ENCODE peak calls at places on chromosomes 16 and 17, in five cellular contexts. N is mesendoderm, S is fibroblast of lung, P is GM23248, T is hepatocyte. G is an unnamed sample.

GRCh38 chr17:81401727-81402529 is 6.7 kb downstream of the BAHCC1 start:
- DNase-seq in P (no peak), S (peak), N (peak), T (no peak), G (peak)

GRCh38 chr16:18834873-18835272 is 33.5 kb upstream of the ARL6IP1 start:
- DNase-seq in T (no peak), P (no peak), N (no peak), S (no peak), G (no peak)

GRCh38 chr17:64778367-64779290 is 116.5 kb upstream of the SMURF2 start:
- DNase-seq in T (peak), S (peak), P (peak), N (peak), G (peak)

GRCh38 chr16:17351471-17352045 is 119.2 kb downstream of the XYLT1 start:
- DNase-seq in N (no peak), P (no peak), S (no peak), T (no peak), G (no peak)

GRCh38 chr17:65559483-65559801 is 2.0 kb downstream of the AXIN2 start:
- DNase-seq in P (peak), N (no peak), T (no peak), S (peak), G (peak)

GRCh38 chr16:87437911-87438610 is 45.9 kb downstream of the MAP1LC3B start:
- DNase-seq in T (no peak), S (no peak), P (no peak), N (no peak), G (peak)

GRCh38 chr16:77322757-77323156 is 112.1 kb downstream of the ADAMTS18 start:
- DNase-seq in S (no peak), T (no peak), P (no peak), N (no peak), G (no peak)

GRCh38 chr17:69448431-69449102 is 34.1 kb downstream of the MAP2K6 start:
- DNase-seq in S (peak), T (no peak), N (peak), P (no peak), G (no peak)

GRCh38 chr17:78366109-78366848 is 6.4 kb upstream of the SOCS3 start:
- DNase-seq in S (no peak), N (peak), P (no peak), T (no peak), G (peak)

GRCh38 chr16:3029499-3030127 is 5.8 kb downstream of the THOC6 start:
- DNase-seq in S (peak), N (no peak), P (peak), T (peak), G (peak)

GRCh38 chr17:9987779-9988585 is 82.9 kb upstream of the RCVRN start:
- DNase-seq in P (peak), T (peak), N (peak), S (peak), G (no peak)

GRCh38 chr16:53924311-53924860 is 220.4 kb downstream of the FTO start:
- DNase-seq in T (peak), N (peak), P (no peak), S (no peak), G (no peak)

GRCh38 chr17:80857721-80858171 is 133.9 kb upstream of the CHMP6 start:
- DNase-seq in P (no peak), S (no peak), N (no peak), T (no peak), G (peak)

GRCh38 chr17:67311551-67311950 is 54.8 kb downstream of the PSMD12 start:
- DNase-seq in T (no peak), S (no peak), P (no peak), N (no peak), G (no peak)

GRCh38 chr17:19579867-19580565 is 46.4 kb downstream of the SLC47A1 start:
- DNase-seq in S (peak), P (peak), T (no peak), N (peak), G (peak)

GRCh38 chr17:61410555-61411089 is 11.0 kb downstream of the TBX2 start:
- DNase-seq in P (peak), S (peak), T (peak), N (peak), G (peak)

GRCh38 chr17:80481284-80482057 is 5.1 kb upstream of the NPTX1 start:
- DNase-seq in S (no peak), N (no peak), T (peak), P (no peak), G (peak)

GRCh38 chr16:3101018-3101840 is 2.1 kb upstream of the ZSCAN10 start:
- DNase-seq in P (peak), S (no peak), T (peak), N (peak), G (peak)

GRCh38 chr16:57882797-57883196 is 80.5 kb upstream of the KIFC3 start:
- DNase-seq in N (peak), P (peak), T (no peak), S (peak), G (peak)

GRCh38 chr16:78300469-78300868 is 201.0 kb downstream of the WWOX start:
- DNase-seq in N (no peak), P (no peak), T (no peak), S (no peak), G (no peak)

GRCh38 chr16:20051611-20052010 is 22.1 kb downstream of the GPR139 start:
- DNase-seq in S (no peak), T (no peak), P (no peak), N (no peak), G (no peak)

GRCh38 chr16:21991621-21992020 is 9.3 kb downstream of the PDZD9 start:
- DNase-seq in N (no peak), S (no peak), T (no peak), P (no peak), G (no peak)

GRCh38 chr17:50864747-50865059 is 1.5 kb downstream of the TOB1 start:
- DNase-seq in N (no peak), S (no peak), T (no peak), P (no peak), G (no peak)

GRCh38 chr16:29877266-29877961 is 14.4 kb upstream of the CDIPT start:
- DNase-seq in T (peak), P (peak), S (peak), N (peak), G (peak)

DNA sequence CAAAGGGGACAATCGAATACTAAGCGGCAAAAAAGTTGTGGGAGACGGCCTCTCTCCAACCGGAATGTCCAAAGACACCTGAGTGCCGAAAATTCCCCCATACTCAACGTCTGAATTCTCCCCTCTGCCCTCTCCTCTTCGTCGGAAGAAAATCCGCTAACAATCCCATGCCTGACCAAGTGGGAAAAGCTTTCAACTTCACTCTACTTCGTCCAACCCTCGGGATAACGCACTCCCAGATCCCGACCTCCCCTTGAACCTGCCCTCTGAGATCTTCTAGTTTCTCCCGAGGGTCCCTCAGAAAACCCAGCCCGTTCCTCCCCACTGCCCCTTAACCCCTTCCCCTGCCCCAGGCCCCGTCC is 960 bp downstream of the AMFR start:
- DNase-seq in S (peak), T (no peak), P (peak), N (peak), G (no peak)
- H3K27ac ChIP-seq in S (peak), T (peak), P (peak), N (peak), G (peak)

DNA sequence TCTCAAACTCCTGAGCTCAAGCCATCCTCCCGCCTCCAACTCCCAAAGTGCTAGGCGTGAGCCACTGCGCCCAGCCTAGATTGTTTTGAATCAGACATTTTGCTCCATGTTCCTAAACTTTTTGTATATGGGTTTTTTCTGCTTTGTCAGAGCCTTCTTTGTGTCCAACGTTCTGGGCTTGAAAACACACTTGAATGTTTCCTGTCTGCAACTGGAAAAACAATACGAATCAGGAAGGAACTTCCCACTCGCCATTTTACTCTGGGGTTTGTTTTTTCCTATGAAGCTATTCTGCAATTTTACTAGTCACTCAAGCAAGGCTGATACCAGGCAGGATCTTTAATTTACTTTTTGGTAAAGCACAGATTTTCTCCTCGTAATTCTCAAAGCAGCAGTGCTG is 31.6 kb downstream of the ARHGAP17 start:
- DNase-seq in P (no peak), S (no peak), T (no peak), N (no peak), G (no peak)
- H3K4me2 ChIP-seq in P (no peak), S (no peak), T (no peak), N (no peak), G (no peak)

GRCh38 chr16:71288570-71288889 is 672 bp downstream of the CMTR2 start:
- DNase-seq in P (peak), S (peak), N (peak), T (peak), G (peak)

GRCh38 chr16:71288890-71289731 is at the start of gene CMTR2:
- DNase-seq in N (peak), T (peak), S (peak), P (peak), G (peak)

GRCh38 chr16:71287454-71287853 is 1.7 kb downstream of the CMTR2 start:
- DNase-seq in S (no peak), N (no peak), P (no peak), T (no peak), G (no peak)

GRCh38 chr16:71287903-71288302 is 1.3 kb downstream of the CMTR2 start:
- DNase-seq in T (peak), P (peak), N (peak), S (no peak), G (no peak)

DNA sequence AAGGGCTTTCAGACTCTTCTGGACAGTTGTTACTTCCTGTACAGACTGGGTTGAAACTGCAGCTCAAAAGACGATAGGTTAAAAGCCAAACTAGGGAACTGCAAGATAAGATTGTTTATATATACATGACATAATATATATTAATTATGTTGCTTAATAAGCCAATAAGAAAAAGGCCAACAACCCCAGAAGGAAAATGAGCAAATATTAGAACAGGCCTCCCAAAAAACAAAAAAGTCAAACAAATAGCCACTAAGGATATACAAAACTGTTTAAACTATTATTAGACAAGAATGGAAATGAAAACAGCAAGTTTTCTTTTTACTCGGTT is 495 bp upstream of the CMTR2 start:
- DNase-seq in T (no peak), N (no peak), S (no peak), P (no peak), G (no peak)
- H3K4me3 ChIP-seq in T (peak), N (no peak), S (peak), P (peak), G (peak)

GRCh38 chr16:31456988-31457360 is 2.3 kb upstream of the ARMC5 start:
- DNase-seq in T (no peak), N (peak), P (peak), S (no peak), G (no peak)
- H3K27ac ChIP-seq in T (peak), N (no peak), P (no peak), S (no peak), G (no peak)

GRCh38 chr17:12732366-12732765 is 56.9 kb upstream of the ARHGAP44 start:
- DNase-seq in T (no peak), P (no peak), S (no peak), N (peak), G (no peak)
- H3K4me2 ChIP-seq in T (no peak), P (no peak), S (no peak), N (no peak), G (no peak)

GRCh38 chr17:59172436-59173004 is 17.0 kb downstream of the PRR11 start:
- DNase-seq in N (no peak), T (no peak), P (no peak), S (no peak), G (no peak)

GRCh38 chr17:59180626-59181025 is 25.1 kb downstream of the PRR11 start:
- DNase-seq in S (no peak), T (no peak), N (no peak), P (no peak), G (no peak)

GRCh38 chr17:59178266-59178665 is 22.7 kb downstream of the PRR11 start:
- DNase-seq in P (no peak), S (no peak), T (no peak), N (no peak), G (no peak)

GRCh38 chr17:59175076-59175475 is 19.5 kb downstream of the PRR11 start:
- DNase-seq in N (no peak), P (no peak), S (no peak), T (no peak), G (no peak)

GRCh38 chr17:59174671-59175070 is 19.1 kb downstream of the PRR11 start:
- DNase-seq in T (no peak), S (no peak), P (no peak), N (no peak), G (no peak)
- H3K4me3 ChIP-seq in T (no peak), S (no peak), P (no peak), N (no peak), G (no peak)

GRCh38 chr16:10981697-10982216 is 37.4 kb downstream of the CLEC16A start:
- DNase-seq in T (no peak), P (peak), N (peak), S (no peak), G (no peak)

GRCh38 chr16:10983175-10983558 is 38.8 kb downstream of the CLEC16A start:
- DNase-seq in T (no peak), P (no peak), N (no peak), S (no peak), G (no peak)

GRCh38 chr16:10984509-10984908 is 40.1 kb downstream of the CLEC16A start:
- DNase-seq in P (peak), N (no peak), S (peak), T (peak), G (peak)

GRCh38 chr16:10980811-10981210 is 36.4 kb downstream of the CLEC16A start:
- DNase-seq in P (no peak), N (no peak), T (no peak), S (no peak), G (no peak)

DNA sequence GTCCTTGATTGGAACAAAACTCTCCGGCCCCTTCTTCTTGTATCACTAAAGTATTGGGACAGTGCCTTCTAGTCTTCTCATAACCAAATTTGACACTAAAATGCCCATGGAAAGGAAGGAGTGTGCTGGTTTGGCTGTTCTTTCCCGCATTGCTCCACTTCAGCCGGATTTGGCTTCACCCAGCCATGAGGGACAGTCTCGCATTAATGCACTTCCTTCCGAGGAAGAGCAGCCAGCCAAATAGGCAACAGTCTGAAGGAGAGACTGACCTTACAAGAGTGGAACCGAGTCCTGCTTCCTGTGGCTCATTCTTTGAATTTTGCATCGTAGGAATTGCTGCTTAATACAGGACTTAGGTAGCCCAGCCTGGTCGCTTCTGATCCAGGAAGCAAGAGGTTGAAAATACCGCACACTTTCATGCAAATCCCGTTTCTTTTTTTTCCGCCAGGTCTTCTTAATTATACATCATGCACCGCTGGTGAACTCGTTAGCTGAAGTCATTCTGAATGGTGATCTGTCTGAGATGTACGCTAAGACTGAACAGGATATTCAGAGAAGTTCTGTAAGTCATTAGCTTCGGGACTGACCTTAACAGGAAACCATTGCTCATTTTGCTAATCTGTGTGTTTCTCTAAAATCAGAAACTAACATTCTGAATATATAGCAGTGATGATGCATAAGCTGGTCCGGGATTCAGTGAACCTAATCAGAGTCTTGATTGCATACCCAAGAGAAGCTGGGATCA is 38.2 kb downstream of the CLEC16A start:
- DNase-seq in S (no peak), T (no peak), N (no peak), P (no peak), G (no peak)
- H3K27ac ChIP-seq in S (no peak), T (no peak), N (no peak), P (no peak), G (no peak)

GRCh38 chr17:27478901-27479531 is 22.8 kb downstream of the KSR1 start:
- DNase-seq in N (peak), P (no peak), T (no peak), S (no peak), G (peak)

GRCh38 chr17:27477971-27478684 is 21.9 kb downstream of the KSR1 start:
- DNase-seq in S (no peak), T (no peak), P (no peak), N (no peak), G (peak)

GRCh38 chr17:27480699-27481098 is 24.5 kb downstream of the KSR1 start:
- DNase-seq in T (no peak), S (no peak), N (no peak), P (no peak), G (no peak)

GRCh38 chr17:27481327-27481726 is 25.1 kb downstream of the KSR1 start:
- DNase-seq in N (no peak), S (no peak), T (no peak), P (no peak), G (no peak)

DNA sequence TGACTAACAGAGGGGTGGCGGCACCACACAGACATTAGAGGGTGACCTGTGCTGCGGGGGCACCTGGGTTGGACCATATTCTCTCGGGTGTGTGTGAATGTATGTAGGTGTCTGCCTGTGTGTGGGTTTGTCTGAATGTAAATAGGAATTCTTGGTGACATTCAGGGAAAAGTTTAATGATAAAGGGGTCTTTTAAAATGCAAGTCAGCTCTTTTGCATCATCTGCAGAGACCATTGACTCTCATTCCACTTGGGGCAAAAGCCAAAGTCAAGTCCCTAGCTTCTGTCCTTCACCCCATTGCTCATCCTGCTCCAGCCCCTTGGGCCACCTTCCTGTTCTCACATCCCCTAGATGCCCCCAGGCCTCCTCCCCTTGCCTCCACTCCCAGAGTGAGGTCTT is 23.6 kb downstream of the KSR1 start:
- DNase-seq in P (no peak), T (no peak), N (no peak), S (no peak), G (no peak)
- H3K4me2 ChIP-seq in P (no peak), T (no peak), N (no peak), S (no peak), G (no peak)

GRCh38 chr16:700684-701584 is 4.7 kb downstream of the FBXL16 start:
- DNase-seq in S (no peak), P (peak), N (peak), T (peak), G (peak)
- H3K4me3 ChIP-seq in S (no peak), P (no peak), N (no peak), T (no peak), G (no peak)